ENCODE peak calls at places on chromosomes 1 and 21, in five cellular contexts. One of them, this sample, is unnamed.

GRCh38 chr21:15999741-16000140 is 270.0 kb downstream of the USP25 start:
- DNase-seq in NT2/D1: no peak
- DNase-seq in upper lobe of left lung: no peak
- DNase-seq in WTC11: no peak
- DNase-seq in B cell: no peak
- DNase-seq in this sample: no peak

GRCh38 chr21:29155118-29155932 is 24.9 kb downstream of the MAP3K7CL start:
- DNase-seq in upper lobe of left lung: no peak
- DNase-seq in B cell: no peak
- DNase-seq in WTC11: peak; percentile 25
- DNase-seq in NT2/D1: no peak
- DNase-seq in this sample: no peak

GRCh38 chr21:38955495-38955894 is 149.8 kb downstream of the ETS2 start:
- DNase-seq in upper lobe of left lung: peak; percentile 39
- DNase-seq in WTC11: no peak
- DNase-seq in NT2/D1: no peak
- DNase-seq in B cell: no peak
- DNase-seq in this sample: no peak

GRCh38 chr1:85850238-85850637 is 142.0 kb upstream of the ZNHIT6 start:
- DNase-seq in WTC11: no peak
- DNase-seq in B cell: no peak
- DNase-seq in NT2/D1: no peak
- DNase-seq in upper lobe of left lung: no peak
- DNase-seq in this sample: no peak

GRCh38 chr1:229430761-229431269 is 3.1 kb downstream of the ACTA1 start:
- DNase-seq in upper lobe of left lung: peak; percentile 47
- DNase-seq in NT2/D1: peak; percentile 81
- DNase-seq in B cell: peak; percentile 40
- DNase-seq in WTC11: peak; percentile 89
- DNase-seq in this sample: peak; percentile 26

GRCh38 chr21:46569071-46569470 is 35.8 kb downstream of the S100B start:
- DNase-seq in WTC11: no peak
- DNase-seq in upper lobe of left lung: no peak
- DNase-seq in B cell: no peak
- DNase-seq in NT2/D1: no peak
- DNase-seq in this sample: no peak

GRCh38 chr1:162400790-162401189 is 11.1 kb downstream of the SH2D1B start:
- DNase-seq in WTC11: no peak
- DNase-seq in B cell: no peak
- DNase-seq in upper lobe of left lung: no peak
- DNase-seq in NT2/D1: no peak
- DNase-seq in this sample: no peak

GRCh38 chr1:158149175-158149574 is 31.5 kb upstream of the CD1D start:
- DNase-seq in B cell: no peak
- DNase-seq in NT2/D1: no peak
- DNase-seq in upper lobe of left lung: no peak
- DNase-seq in WTC11: no peak
- DNase-seq in this sample: no peak

GRCh38 chr1:219385786-219386427 is 212.2 kb downstream of the LYPLAL1 start:
- DNase-seq in upper lobe of left lung: peak; percentile 24
- DNase-seq in B cell: peak; percentile 48
- DNase-seq in NT2/D1: peak; percentile 36
- DNase-seq in WTC11: peak; percentile 74
- DNase-seq in this sample: peak; percentile 80

GRCh38 chr1:10738125-10738746 is 58.2 kb downstream of the CASZ1 start:
- DNase-seq in B cell: no peak
- DNase-seq in WTC11: peak; percentile 35
- DNase-seq in NT2/D1: no peak
- DNase-seq in upper lobe of left lung: peak; percentile 86
- DNase-seq in this sample: no peak

GRCh38 chr1:175713386-175713785 is 30.0 kb downstream of the TNR start:
- DNase-seq in NT2/D1: no peak
- DNase-seq in WTC11: no peak
- DNase-seq in upper lobe of left lung: no peak
- DNase-seq in B cell: no peak
- DNase-seq in this sample: peak; percentile 75

GRCh38 chr1:8396912-8397406 is 79.0 kb downstream of the SLC45A1 start:
- DNase-seq in B cell: no peak
- DNase-seq in NT2/D1: no peak
- DNase-seq in upper lobe of left lung: no peak
- DNase-seq in WTC11: no peak
- DNase-seq in this sample: no peak

GRCh38 chr1:31423418-31423947 is 10.5 kb downstream of the SERINC2 start:
- DNase-seq in WTC11: no peak
- DNase-seq in NT2/D1: no peak
- DNase-seq in upper lobe of left lung: no peak
- DNase-seq in B cell: peak; percentile 90
- DNase-seq in this sample: no peak

GRCh38 chr1:64514197-64514765 is 44.4 kb downstream of the CACHD1 start:
- DNase-seq in WTC11: no peak
- DNase-seq in upper lobe of left lung: no peak
- DNase-seq in B cell: no peak
- DNase-seq in NT2/D1: no peak
- DNase-seq in this sample: peak; percentile 87

GRCh38 chr1:152162826-152163463 is 3.9 kb upstream of the RPTN start:
- DNase-seq in WTC11: no peak
- DNase-seq in NT2/D1: no peak
- DNase-seq in B cell: no peak
- DNase-seq in upper lobe of left lung: no peak
- DNase-seq in this sample: no peak

GRCh38 chr1:27554777-27555699 is 48.9 kb downstream of the AHDC1 start:
- DNase-seq in upper lobe of left lung: no peak
- DNase-seq in NT2/D1: no peak
- DNase-seq in WTC11: no peak
- DNase-seq in B cell: no peak
- DNase-seq in this sample: no peak

GRCh38 chr1:246778663-246779062 is 54.5 kb downstream of the SCCPDH start:
- DNase-seq in WTC11: no peak
- DNase-seq in upper lobe of left lung: no peak
- DNase-seq in B cell: no peak
- DNase-seq in NT2/D1: no peak
- DNase-seq in this sample: no peak

GRCh38 chr1:245094092-245094491 is 60.7 kb upstream of the KIF26B start:
- DNase-seq in NT2/D1: no peak
- DNase-seq in upper lobe of left lung: no peak
- DNase-seq in WTC11: no peak
- DNase-seq in B cell: no peak
- DNase-seq in this sample: no peak

GRCh38 chr1:70499695-70500094 is 88.6 kb downstream of the CTH start:
- DNase-seq in NT2/D1: no peak
- DNase-seq in WTC11: no peak
- DNase-seq in upper lobe of left lung: no peak
- DNase-seq in B cell: no peak
- DNase-seq in this sample: no peak

GRCh38 chr1:203215573-203215972 is 13.9 kb downstream of the CHIT1 start:
- DNase-seq in upper lobe of left lung: no peak
- DNase-seq in WTC11: peak; percentile 17
- DNase-seq in B cell: no peak
- DNase-seq in NT2/D1: no peak
- DNase-seq in this sample: no peak

GRCh38 chr1:161217831-161218230 is 2.7 kb downstream of the FCER1G start:
- DNase-seq in B cell: no peak
- DNase-seq in NT2/D1: no peak
- DNase-seq in upper lobe of left lung: no peak
- DNase-seq in WTC11: no peak
- DNase-seq in this sample: no peak

GRCh38 chr1:115922806-115923205 is 53.5 kb upstream of the SLC22A15 start:
- DNase-seq in B cell: no peak
- DNase-seq in WTC11: no peak
- DNase-seq in NT2/D1: no peak
- DNase-seq in upper lobe of left lung: no peak
- DNase-seq in this sample: no peak

GRCh38 chr1:225603538-225604354 is 49.2 kb downstream of the ENAH start:
- DNase-seq in WTC11: no peak
- DNase-seq in NT2/D1: no peak
- DNase-seq in B cell: no peak
- DNase-seq in upper lobe of left lung: no peak
- DNase-seq in this sample: no peak

GRCh38 chr1:218461351-218461750 is 116.2 kb downstream of the TGFB2 start:
- DNase-seq in WTC11: no peak
- DNase-seq in B cell: no peak
- DNase-seq in upper lobe of left lung: no peak
- DNase-seq in NT2/D1: no peak
- DNase-seq in this sample: no peak

GRCh38 chr21:39720126-39720778 is 24.7 kb upstream of the IGSF5 start:
- DNase-seq in B cell: no peak
- DNase-seq in WTC11: no peak
- DNase-seq in NT2/D1: no peak
- DNase-seq in upper lobe of left lung: no peak
- DNase-seq in this sample: no peak

GRCh38 chr1:92307980-92308379 is 9.1 kb downstream of the RPAP2 start:
- DNase-seq in upper lobe of left lung: no peak
- DNase-seq in B cell: no peak
- DNase-seq in NT2/D1: no peak
- DNase-seq in WTC11: no peak
- DNase-seq in this sample: no peak

GRCh38 chr1:108533351-108534083 is 26.4 kb upstream of the EEIG2 start:
- DNase-seq in NT2/D1: peak; percentile 9
- DNase-seq in upper lobe of left lung: peak; percentile 70
- DNase-seq in WTC11: peak; percentile 16
- DNase-seq in B cell: no peak
- DNase-seq in this sample: peak; percentile 50

GRCh38 chr1:53589043-53589887 is 130.1 kb downstream of the DMRTB1 start:
- DNase-seq in upper lobe of left lung: peak; percentile 15
- DNase-seq in WTC11: no peak
- DNase-seq in B cell: no peak
- DNase-seq in NT2/D1: no peak
- DNase-seq in this sample: no peak

GRCh38 chr1:91781371-91781825 is 104.6 kb downstream of the TGFBR3 start:
- DNase-seq in NT2/D1: no peak
- DNase-seq in B cell: no peak
- DNase-seq in WTC11: no peak
- DNase-seq in upper lobe of left lung: no peak
- DNase-seq in this sample: no peak

GRCh38 chr21:44965251-44966022 is 25.6 kb downstream of the SLX9 start:
- DNase-seq in NT2/D1: no peak
- DNase-seq in WTC11: no peak
- DNase-seq in upper lobe of left lung: no peak
- DNase-seq in B cell: no peak
- DNase-seq in this sample: no peak

GRCh38 chr1:177945943-177946650 is 23.8 kb downstream of the SEC16B start:
- DNase-seq in upper lobe of left lung: peak; percentile 27
- DNase-seq in WTC11: peak; percentile 82
- DNase-seq in NT2/D1: peak; percentile 77
- DNase-seq in B cell: peak; percentile 28
- DNase-seq in this sample: peak; percentile 65

GRCh38 chr1:153750026-153750995 is 22.5 kb downstream of the INTS3 start:
- DNase-seq in upper lobe of left lung: peak; percentile 79
- DNase-seq in B cell: no peak
- DNase-seq in WTC11: no peak
- DNase-seq in NT2/D1: no peak
- DNase-seq in this sample: no peak

GRCh38 chr1:37410815-37411214 is 63.6 kb upstream of the ZC3H12A start:
- DNase-seq in WTC11: peak; percentile 81
- DNase-seq in NT2/D1: peak; percentile 67
- DNase-seq in upper lobe of left lung: no peak
- DNase-seq in B cell: no peak
- DNase-seq in this sample: peak; percentile 16

GRCh38 chr1:78911956-78912880 is 94.3 kb downstream of the ADGRL4 start:
- DNase-seq in B cell: no peak
- DNase-seq in upper lobe of left lung: no peak
- DNase-seq in WTC11: no peak
- DNase-seq in NT2/D1: no peak
- DNase-seq in this sample: no peak